ENCODE peak calls at places on chromosomes 5 and 9, in five cellular contexts. V is GM10248; D is Ammon's horn; G is retina; Z is activated CD8-positive, alpha-beta memory T cell treated with anti-CD3 and anti-CD28 coated beads for 1 hour. W is an unnamed sample.

GRCh38 chr9:72477862-72478564 is 43.4 kb upstream of the TMC1 start:
- DNase-seq in V (peak), D (no peak), G (no peak), Z (no peak), W (no peak)

GRCh38 chr5:56829137-56829536 is 13.8 kb downstream of the MAP3K1 start:
- DNase-seq in V (no peak), D (no peak), G (no peak), Z (no peak), W (no peak)

GRCh38 chr5:119031905-119032304 is 39.0 kb upstream of the DMXL1 start:
- DNase-seq in V (peak), D (no peak), G (no peak), Z (no peak), W (no peak)

GRCh38 chr5:39662945-39663344 is 238.2 kb upstream of the DAB2 start:
- DNase-seq in V (no peak), D (no peak), G (no peak), Z (no peak), W (no peak)

GRCh38 chr5:102296229-102296817 is at the start of gene SLCO4C1:
- DNase-seq in V (peak), D (peak), G (peak), Z (peak), W (no peak)

GRCh38 chr5:155729684-155730059 is 597.3 kb upstream of the SGCD start:
- DNase-seq in V (no peak), D (peak), G (peak), Z (no peak), W (no peak)

GRCh38 chr5:170576602-170577584 is 73.1 kb downstream of the KCNIP1 start:
- DNase-seq in V (no peak), D (peak), G (no peak), Z (no peak), W (no peak)

GRCh38 chr9:89422151-89422918 is 75.6 kb downstream of the SEMA4D start:
- DNase-seq in V (no peak), D (no peak), G (no peak), Z (no peak), W (no peak)

W was measured in cerebellar nuclear complex.